ENCODE peak calls at places on chromosomes 2 and 18, in eight cellular contexts. K is fibroblast of lung, O is OCI-LY7, I is HCT116, G is adrenal gland, L is lung, H is GM23338, B is IMR-90. U is an unnamed sample.

GRCh38 chr18:41643427-41643826 is 311.6 kb upstream of the PIK3C3 start:
- DNase-seq in K (no peak), O (no peak), I (no peak), G (no peak), L (no peak), H (no peak), B (no peak), U (no peak)

GRCh38 chr2:60091311-60091710 is 462.1 kb downstream of the BCL11A start:
- DNase-seq in K (no peak), O (no peak), I (no peak), G (no peak), L (no peak), H (no peak), B (no peak), U (no peak)

GRCh38 chr2:216507220-216508143 is 8.8 kb downstream of the RPL37A start:
- DNase-seq in K (no peak), O (no peak), I (no peak), G (no peak), L (no peak), H (no peak), B (no peak), U (no peak)

GRCh38 chr18:73826098-73826497 is 321.5 kb downstream of the FBXO15 start:
- DNase-seq in K (no peak), O (no peak), I (no peak), G (no peak), L (no peak), H (no peak), B (peak; percentile 76), U (no peak)

GRCh38 chr18:45106331-45106774 is 425.7 kb downstream of the SETBP1 start:
- DNase-seq in K (peak; percentile 81), O (peak; percentile 76), I (no peak), G (no peak), L (no peak), H (no peak), B (no peak), U (peak; percentile 40)

GRCh38 chr2:47225061-47225783 is 70.1 kb upstream of the STPG4 start:
- DNase-seq in K (peak; percentile 90), O (no peak), I (peak; percentile 3), G (peak; percentile 88), L (peak; percentile 51), H (no peak), B (peak; percentile 88), U (peak; percentile 71)

GRCh38 chr2:182581196-182581935 is 134.7 kb upstream of the DNAJC10 start:
- DNase-seq in K (peak; percentile 72), O (no peak), I (no peak), G (no peak), L (no peak), H (no peak), B (no peak), U (no peak)

GRCh38 chr18:58727776-58728500 is 56.7 kb downstream of the MALT1 start:
- DNase-seq in K (peak; percentile 38), O (no peak), I (no peak), G (no peak), L (no peak), H (no peak), B (peak; percentile 56), U (no peak)

GRCh38 chr2:206173147-206173546 is 13.5 kb downstream of the EEF1B2 start:
- DNase-seq in K (no peak), O (no peak), I (no peak), G (no peak), L (no peak), H (no peak), B (no peak), U (no peak)

GRCh38 chr2:168198476-168199192 is 48.8 kb downstream of the STK39 start:
- DNase-seq in K (peak; percentile 65), O (no peak), I (peak; percentile 88), G (no peak), L (no peak), H (no peak), B (peak; percentile 76), U (no peak)

GRCh38 chr18:11251891-11252270 is 102.5 kb upstream of the PIEZO2 start:
- DNase-seq in K (peak; percentile 12), O (no peak), I (no peak), G (no peak), L (no peak), H (no peak), B (peak; percentile 18), U (peak; percentile 6)

GRCh38 chr18:27728659-27729058 is 448.3 kb downstream of the CDH2 start:
- DNase-seq in K (no peak), O (no peak), I (no peak), G (no peak), L (no peak), H (no peak), B (no peak), U (no peak)

GRCh38 chr2:26175191-26175715 is 2.4 kb downstream of the GAREM2 start:
- DNase-seq in K (no peak), O (no peak), I (no peak), G (no peak), L (no peak), H (no peak), B (no peak), U (no peak)

GRCh38 chr2:103788875-103789715 is 1027.3 kb downstream of the TMEM182 start:
- DNase-seq in K (peak; percentile 68), O (no peak), I (no peak), G (peak; percentile 61), L (peak; percentile 70), H (peak; percentile 76), B (no peak), U (peak; percentile 68)

GRCh38 chr18:35477497-35477896 is 20.3 kb downstream of the INO80C start:
- DNase-seq in K (no peak), O (no peak), I (no peak), G (no peak), L (no peak), H (no peak), B (no peak), U (no peak)

GRCh38 chr18:37524546-37525301 is 40.9 kb downstream of the CELF4 start:
- DNase-seq in K (no peak), O (no peak), I (no peak), G (no peak), L (no peak), H (peak; percentile 73), B (no peak), U (no peak)

GRCh38 chr18:72692086-72692485 is 147.9 kb upstream of the CBLN2 start:
- DNase-seq in K (no peak), O (no peak), I (no peak), G (no peak), L (no peak), H (peak; percentile 85), B (no peak), U (peak; percentile 29)

GRCh38 chr2:105697781-105698449 is 46.8 kb upstream of the NCK2 start:
- DNase-seq in K (no peak), O (no peak), I (no peak), G (peak; percentile 48), L (peak; percentile 19), H (no peak), B (no peak), U (peak; percentile 55)

GRCh38 chr2:154133823-154134222 is 262.1 kb downstream of the GALNT13 start:
- DNase-seq in K (no peak), O (no peak), I (no peak), G (no peak), L (no peak), H (no peak), B (no peak), U (no peak)

GRCh38 chr2:109148347-109148746 is 19.3 kb downstream of the SH3RF3 start:
- DNase-seq in K (no peak), O (no peak), I (no peak), G (no peak), L (no peak), H (no peak), B (peak; percentile 43), U (no peak)

GRCh38 chr2:24077879-24078278 is 1.8 kb upstream of the SF3B6 start:
- DNase-seq in K (no peak), O (no peak), I (no peak), G (no peak), L (no peak), H (no peak), B (no peak), U (no peak)

GRCh38 chr2:164810843-164811242 is 30.8 kb downstream of the COBLL1 start:
- DNase-seq in K (no peak), O (no peak), I (no peak), G (no peak), L (no peak), H (no peak), B (peak; percentile 7), U (no peak)

DNA sequence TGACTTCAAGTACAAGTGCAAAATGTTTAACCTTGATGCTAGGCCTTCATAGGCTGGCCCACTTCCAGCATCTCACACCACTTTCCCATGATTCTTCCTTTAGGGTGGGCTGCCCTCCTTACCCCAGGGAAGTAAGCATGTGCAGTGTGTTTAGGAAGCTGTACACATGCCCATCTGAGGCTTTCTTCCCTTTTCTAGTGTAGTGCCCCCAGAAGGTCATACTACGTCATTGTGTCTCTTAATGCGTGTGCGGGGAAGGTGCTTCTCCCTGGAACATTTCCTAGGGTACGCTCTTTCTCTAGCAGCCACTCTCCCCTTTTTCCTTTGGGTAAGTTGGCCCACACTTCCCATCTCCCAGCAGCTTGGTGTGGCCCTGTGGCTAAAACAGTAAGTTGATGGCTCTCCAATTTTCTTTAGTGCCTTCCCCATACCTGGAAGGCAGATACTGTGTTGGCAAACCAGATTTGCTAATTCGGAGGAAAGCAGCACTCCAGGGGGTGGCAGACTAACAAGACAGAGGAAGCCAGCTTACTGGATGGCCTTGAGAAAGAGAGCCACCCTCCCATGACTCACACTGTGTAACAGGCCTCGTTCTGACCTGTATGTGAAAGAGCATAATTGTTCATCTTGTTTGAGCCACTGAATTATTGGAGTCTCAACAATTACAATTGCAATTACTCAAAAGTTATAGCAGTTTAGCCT is 1.1 kb upstream of the SULT6B1 start:
- DNase-seq in K (peak; percentile 87), O (no peak), I (peak; percentile 89), G (peak; percentile 85), L (no peak), H (peak; percentile 89), B (peak; percentile 90), U (peak; percentile 41)
- TF ChIP-seq CTCF in K (no peak), O (peak; percentile 27), I (no peak), G (peak; percentile 5), L (no peak), H (peak; percentile 43), B (peak; percentile 14), U (no peak)

GRCh38 chr2:196584903-196585302 is 54.6 kb upstream of the CCDC150 start:
- DNase-seq in K (no peak), O (no peak), I (no peak), G (no peak), L (no peak), H (no peak), B (no peak), U (no peak)
- H3K4me1 ChIP-seq in K (no peaks in the 10 kb centered on the region), O (no peaks in the 10 kb centered on the region), I (peaks cover 13% of the 10 kb centered on the region), G (no peaks in the 10 kb centered on the region), L (no peaks in the 10 kb centered on the region), H (no peaks in the 10 kb centered on the region), B (no peaks in the 10 kb centered on the region), U (no peaks in the 10 kb centered on the region)

GRCh38 chr2:129444417-129445150 is 534.9 kb upstream of the RAB6C start:
- DNase-seq in K (no peak), O (no peak), I (no peak), G (no peak), L (no peak), H (no peak), B (no peak), U (no peak)
- TF ChIP-seq CTCF in K (no peak), O (no peak), I (no peak), G (no peak), L (no peak), H (no peak), B (no peak), U (no peak)

DNA sequence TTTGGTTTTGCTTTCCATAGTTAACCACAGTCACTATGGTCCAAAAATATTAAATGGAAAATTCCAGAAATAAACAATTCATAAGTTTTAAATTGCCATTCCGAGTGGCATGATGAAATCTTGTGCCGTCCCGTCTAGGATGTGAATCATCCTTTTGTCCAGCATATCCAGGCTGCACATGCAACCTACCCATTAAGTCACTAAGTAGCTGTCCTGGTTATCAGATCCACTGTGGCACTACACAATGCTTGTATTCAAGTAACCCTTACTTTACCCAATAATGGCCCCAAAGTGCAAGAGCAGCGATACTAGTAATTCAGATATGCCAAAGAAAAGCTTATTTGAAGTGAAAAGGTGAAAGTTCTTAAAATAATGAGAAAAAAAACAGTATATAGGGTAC is 10.7 kb downstream of the USP34 start:
- DNase-seq in K (peak; percentile 78), O (no peak), I (no peak), G (peak; percentile 63), L (no peak), H (no peak), B (peak; percentile 89), U (no peak)
- H3K4me1 ChIP-seq in K (no peaks in the 10 kb centered on the region), O (peaks cover 100% of the 10 kb centered on the region), I (peaks cover 29% of the 10 kb centered on the region), G (peaks cover 18% of the 10 kb centered on the region), L (peaks cover 23% of the 10 kb centered on the region), H (peaks cover 6% of the 10 kb centered on the region), B (peaks cover 3% of the 10 kb centered on the region), U (peaks cover 41% of the 10 kb centered on the region)